ENCODE peak calls at places on chromosomes 2 and 18, in nine cellular contexts. One of them, this sample, is unnamed.

GRCh38 chr18:48728204-48728833 is 189.5 kb downstream of the CTIF start:
- DNase-seq in stomach: no peak
- DNase-seq in stimulated activated CD8-positive, alpha-beta memory T cell treated with anti-CD3 and anti-CD28 coated beads, Interleukin-7, amount 100 ng/mL, for 1 hour: no peak
- DNase-seq in mesendoderm: no peak
- DNase-seq in spleen: no peak
- DNase-seq in GM04503: peak
- DNase-seq in RKO: peak
- DNase-seq in D721Med: no peak
- DNase-seq in uterus: no peak
- DNase-seq in this sample: no peak

GRCh38 chr2:85886585-85886984 is 2.2 kb downstream of the ST3GAL5 start:
- DNase-seq in spleen: no peak
- DNase-seq in stimulated activated CD8-positive, alpha-beta memory T cell treated with anti-CD3 and anti-CD28 coated beads, Interleukin-7, amount 100 ng/mL, for 1 hour: no peak
- DNase-seq in GM04503: peak
- DNase-seq in mesendoderm: no peak
- DNase-seq in RKO: peak
- DNase-seq in D721Med: no peak
- DNase-seq in stomach: no peak
- DNase-seq in uterus: peak
- DNase-seq in this sample: peak

GRCh38 chr18:46756559-46757201 is at the start of gene ST8SIA5:
- DNase-seq in spleen: no peak
- DNase-seq in GM04503: no peak
- DNase-seq in stimulated activated CD8-positive, alpha-beta memory T cell treated with anti-CD3 and anti-CD28 coated beads, Interleukin-7, amount 100 ng/mL, for 1 hour: no peak
- DNase-seq in stomach: no peak
- DNase-seq in RKO: no peak
- DNase-seq in mesendoderm: peak
- DNase-seq in uterus: no peak
- DNase-seq in D721Med: no peak
- DNase-seq in this sample: no peak

GRCh38 chr18:30634249-30634648 is 408.3 kb downstream of the DSC3 start:
- DNase-seq in D721Med: no peak
- DNase-seq in GM04503: no peak
- DNase-seq in uterus: no peak
- DNase-seq in stimulated activated CD8-positive, alpha-beta memory T cell treated with anti-CD3 and anti-CD28 coated beads, Interleukin-7, amount 100 ng/mL, for 1 hour: no peak
- DNase-seq in spleen: no peak
- DNase-seq in RKO: no peak
- DNase-seq in stomach: no peak
- DNase-seq in mesendoderm: no peak
- DNase-seq in this sample: no peak

GRCh38 chr2:28606986-28607441 is 111.2 kb downstream of the PLB1 start:
- DNase-seq in GM04503: no peak
- DNase-seq in spleen: peak
- DNase-seq in stomach: no peak
- DNase-seq in D721Med: no peak
- DNase-seq in uterus: peak
- DNase-seq in mesendoderm: peak
- DNase-seq in stimulated activated CD8-positive, alpha-beta memory T cell treated with anti-CD3 and anti-CD28 coated beads, Interleukin-7, amount 100 ng/mL, for 1 hour: no peak
- DNase-seq in RKO: no peak
- DNase-seq in this sample: peak

GRCh38 chr2:157327621-157328102 is 2.0 kb upstream of the ERMN start:
- DNase-seq in D721Med: peak
- DNase-seq in spleen: peak
- DNase-seq in RKO: peak
- DNase-seq in GM04503: no peak
- DNase-seq in stimulated activated CD8-positive, alpha-beta memory T cell treated with anti-CD3 and anti-CD28 coated beads, Interleukin-7, amount 100 ng/mL, for 1 hour: peak
- DNase-seq in mesendoderm: peak
- DNase-seq in uterus: peak
- DNase-seq in stomach: peak
- DNase-seq in this sample: peak

GRCh38 chr18:32200766-32201165 is 10.9 kb downstream of the MEP1B start:
- DNase-seq in mesendoderm: no peak
- DNase-seq in stimulated activated CD8-positive, alpha-beta memory T cell treated with anti-CD3 and anti-CD28 coated beads, Interleukin-7, amount 100 ng/mL, for 1 hour: no peak
- DNase-seq in spleen: no peak
- DNase-seq in D721Med: no peak
- DNase-seq in uterus: no peak
- DNase-seq in GM04503: no peak
- DNase-seq in stomach: no peak
- DNase-seq in RKO: no peak
- DNase-seq in this sample: no peak

GRCh38 chr2:138121769-138122661 is 157.7 kb downstream of the HNMT start:
- DNase-seq in D721Med: no peak
- DNase-seq in uterus: no peak
- DNase-seq in mesendoderm: peak
- DNase-seq in stimulated activated CD8-positive, alpha-beta memory T cell treated with anti-CD3 and anti-CD28 coated beads, Interleukin-7, amount 100 ng/mL, for 1 hour: no peak
- DNase-seq in stomach: peak
- DNase-seq in spleen: no peak
- DNase-seq in RKO: no peak
- DNase-seq in GM04503: no peak
- DNase-seq in this sample: no peak

GRCh38 chr2:112623913-112624777 is 21.6 kb upstream of the SLC20A1 start:
- DNase-seq in D721Med: no peak
- DNase-seq in spleen: no peak
- DNase-seq in stomach: peak
- DNase-seq in uterus: no peak
- DNase-seq in RKO: peak
- DNase-seq in GM04503: no peak
- DNase-seq in stimulated activated CD8-positive, alpha-beta memory T cell treated with anti-CD3 and anti-CD28 coated beads, Interleukin-7, amount 100 ng/mL, for 1 hour: peak
- DNase-seq in mesendoderm: no peak
- DNase-seq in this sample: peak

GRCh38 chr2:241234962-241235361 is 46.5 kb downstream of the ANO7 start:
- DNase-seq in uterus: no peak
- DNase-seq in mesendoderm: no peak
- DNase-seq in GM04503: no peak
- DNase-seq in spleen: peak
- DNase-seq in D721Med: no peak
- DNase-seq in stomach: no peak
- DNase-seq in RKO: no peak
- DNase-seq in stimulated activated CD8-positive, alpha-beta memory T cell treated with anti-CD3 and anti-CD28 coated beads, Interleukin-7, amount 100 ng/mL, for 1 hour: no peak
- DNase-seq in this sample: no peak

GRCh38 chr2:20446280-20446916 is 476 bp upstream of the RHOB start:
- DNase-seq in RKO: no peak
- DNase-seq in uterus: peak
- DNase-seq in stimulated activated CD8-positive, alpha-beta memory T cell treated with anti-CD3 and anti-CD28 coated beads, Interleukin-7, amount 100 ng/mL, for 1 hour: no peak
- DNase-seq in D721Med: no peak
- DNase-seq in spleen: peak
- DNase-seq in GM04503: no peak
- DNase-seq in stomach: peak
- DNase-seq in mesendoderm: peak
- DNase-seq in this sample: peak

GRCh38 chr2:101688266-101688665 is 9.2 kb upstream of the MAP4K4 start:
- DNase-seq in D721Med: no peak
- DNase-seq in RKO: peak
- DNase-seq in stimulated activated CD8-positive, alpha-beta memory T cell treated with anti-CD3 and anti-CD28 coated beads, Interleukin-7, amount 100 ng/mL, for 1 hour: no peak
- DNase-seq in mesendoderm: no peak
- DNase-seq in stomach: no peak
- DNase-seq in spleen: no peak
- DNase-seq in GM04503: no peak
- DNase-seq in uterus: no peak
- DNase-seq in this sample: no peak

GRCh38 chr2:144748443-144748842 is 228.5 kb upstream of the ZEB2 start:
- DNase-seq in stomach: no peak
- DNase-seq in uterus: no peak
- DNase-seq in stimulated activated CD8-positive, alpha-beta memory T cell treated with anti-CD3 and anti-CD28 coated beads, Interleukin-7, amount 100 ng/mL, for 1 hour: no peak
- DNase-seq in D721Med: no peak
- DNase-seq in mesendoderm: no peak
- DNase-seq in spleen: no peak
- DNase-seq in RKO: no peak
- DNase-seq in GM04503: no peak
- DNase-seq in this sample: no peak

GRCh38 chr2:240339411-240340360 is 95.8 kb upstream of the GPC1 start:
- DNase-seq in D721Med: no peak
- DNase-seq in stomach: peak
- DNase-seq in uterus: no peak
- DNase-seq in GM04503: no peak
- DNase-seq in stimulated activated CD8-positive, alpha-beta memory T cell treated with anti-CD3 and anti-CD28 coated beads, Interleukin-7, amount 100 ng/mL, for 1 hour: no peak
- DNase-seq in spleen: no peak
- DNase-seq in RKO: no peak
- DNase-seq in mesendoderm: no peak
- DNase-seq in this sample: no peak

GRCh38 chr2:120518819-120519218 is 172.9 kb downstream of the INHBB start:
- DNase-seq in uterus: no peak
- DNase-seq in spleen: no peak
- DNase-seq in RKO: no peak
- DNase-seq in stomach: no peak
- DNase-seq in mesendoderm: no peak
- DNase-seq in D721Med: no peak
- DNase-seq in GM04503: no peak
- DNase-seq in stimulated activated CD8-positive, alpha-beta memory T cell treated with anti-CD3 and anti-CD28 coated beads, Interleukin-7, amount 100 ng/mL, for 1 hour: no peak
- DNase-seq in this sample: no peak

GRCh38 chr2:119426801-119427395 is 4.8 kb upstream of the TMEM37 start:
- DNase-seq in GM04503: no peak
- DNase-seq in RKO: no peak
- DNase-seq in stimulated activated CD8-positive, alpha-beta memory T cell treated with anti-CD3 and anti-CD28 coated beads, Interleukin-7, amount 100 ng/mL, for 1 hour: no peak
- DNase-seq in spleen: no peak
- DNase-seq in mesendoderm: no peak
- DNase-seq in stomach: peak
- DNase-seq in uterus: peak
- DNase-seq in D721Med: no peak
- DNase-seq in this sample: peak

GRCh38 chr18:3645384-3646156 is 195.6 kb downstream of the TGIF1 start:
- DNase-seq in RKO: no peak
- DNase-seq in stimulated activated CD8-positive, alpha-beta memory T cell treated with anti-CD3 and anti-CD28 coated beads, Interleukin-7, amount 100 ng/mL, for 1 hour: no peak
- DNase-seq in spleen: no peak
- DNase-seq in mesendoderm: no peak
- DNase-seq in stomach: no peak
- DNase-seq in uterus: no peak
- DNase-seq in GM04503: no peak
- DNase-seq in D721Med: no peak
- DNase-seq in this sample: no peak

GRCh38 chr2:219997341-219997851 is 370.0 kb downstream of the SLC4A3 start:
- DNase-seq in GM04503: no peak
- DNase-seq in uterus: peak
- DNase-seq in stimulated activated CD8-positive, alpha-beta memory T cell treated with anti-CD3 and anti-CD28 coated beads, Interleukin-7, amount 100 ng/mL, for 1 hour: no peak
- DNase-seq in D721Med: peak
- DNase-seq in stomach: no peak
- DNase-seq in spleen: no peak
- DNase-seq in RKO: no peak
- DNase-seq in mesendoderm: peak
- DNase-seq in this sample: no peak

GRCh38 chr2:220533485-220533884 is 906.1 kb downstream of the SLC4A3 start:
- DNase-seq in GM04503: no peak
- DNase-seq in uterus: no peak
- DNase-seq in D721Med: no peak
- DNase-seq in spleen: no peak
- DNase-seq in stomach: no peak
- DNase-seq in RKO: peak
- DNase-seq in stimulated activated CD8-positive, alpha-beta memory T cell treated with anti-CD3 and anti-CD28 coated beads, Interleukin-7, amount 100 ng/mL, for 1 hour: no peak
- DNase-seq in mesendoderm: peak
- DNase-seq in this sample: no peak

GRCh38 chr2:174025271-174026121 is 60.3 kb upstream of the SP3 start:
- DNase-seq in spleen: no peak
- DNase-seq in stomach: peak
- DNase-seq in mesendoderm: peak
- DNase-seq in uterus: peak
- DNase-seq in stimulated activated CD8-positive, alpha-beta memory T cell treated with anti-CD3 and anti-CD28 coated beads, Interleukin-7, amount 100 ng/mL, for 1 hour: no peak
- DNase-seq in RKO: no peak
- DNase-seq in D721Med: no peak
- DNase-seq in GM04503: peak
- DNase-seq in this sample: peak

GRCh38 chr2:127105656-127106456 is 1.1 kb downstream of the BIN1 start:
- DNase-seq in stimulated activated CD8-positive, alpha-beta memory T cell treated with anti-CD3 and anti-CD28 coated beads, Interleukin-7, amount 100 ng/mL, for 1 hour: no peak
- DNase-seq in D721Med: no peak
- DNase-seq in RKO: peak
- DNase-seq in GM04503: no peak
- DNase-seq in spleen: peak
- DNase-seq in mesendoderm: peak
- DNase-seq in stomach: no peak
- DNase-seq in uterus: no peak
- DNase-seq in this sample: peak

GRCh38 chr18:34039194-34039593 is 185.5 kb downstream of the NOL4 start:
- DNase-seq in stimulated activated CD8-positive, alpha-beta memory T cell treated with anti-CD3 and anti-CD28 coated beads, Interleukin-7, amount 100 ng/mL, for 1 hour: no peak
- DNase-seq in RKO: no peak
- DNase-seq in D721Med: no peak
- DNase-seq in uterus: no peak
- DNase-seq in spleen: no peak
- DNase-seq in stomach: no peak
- DNase-seq in GM04503: no peak
- DNase-seq in mesendoderm: peak
- DNase-seq in this sample: no peak

GRCh38 chr2:46632349-46632748 is 153.0 kb downstream of the TMEM247 start:
- DNase-seq in uterus: no peak
- DNase-seq in GM04503: no peak
- DNase-seq in D721Med: no peak
- DNase-seq in stimulated activated CD8-positive, alpha-beta memory T cell treated with anti-CD3 and anti-CD28 coated beads, Interleukin-7, amount 100 ng/mL, for 1 hour: no peak
- DNase-seq in stomach: no peak
- DNase-seq in spleen: no peak
- DNase-seq in mesendoderm: peak
- DNase-seq in RKO: peak
- DNase-seq in this sample: no peak